ENCODE peak calls at places on chromosome 19, in five cellular contexts. L, C, E, A and K are unnamed samples.

GRCh38 chr19:23996549-23996948 is 81.9 kb downstream of the ZNF726 start:
- DNase-seq in L (no peak), C (no peak), E (no peak), A (no peak), K (no peak)

GRCh38 chr19:43447655-43448054 is 17.8 kb downstream of the LYPD3 start:
- DNase-seq in L (no peak), C (no peak), E (no peak), A (no peak), K (no peak)

GRCh38 chr19:13005861-13006370 is 10.6 kb downstream of the NFIX start:
- DNase-seq in L (no peak), C (no peak), E (no peak), A (no peak), K (no peak)

GRCh38 chr19:31261651-31262331 is 87.4 kb downstream of the TSHZ3 start:
- DNase-seq in L (no peak), C (peak), E (no peak), A (no peak), K (peak)

GRCh38 chr19:30064021-30064699 is 122.1 kb downstream of the URI1 start:
- DNase-seq in L (no peak), C (no peak), E (no peak), A (no peak), K (no peak)

GRCh38 chr19:51367565-51368365 is 1.0 kb downstream of the CLDND2 start:
- DNase-seq in L (peak), C (peak), E (peak), A (peak), K (peak)

GRCh38 chr19:4393947-4394590 is 6.3 kb downstream of the SH3GL1 start:
- DNase-seq in L (no peak), C (peak), E (no peak), A (peak), K (peak)

GRCh38 chr19:21848706-21849105 is 12.7 kb upstream of the ZNF43 start:
- DNase-seq in L (no peak), C (no peak), E (no peak), A (no peak), K (no peak)

GRCh38 chr19:44662686-44663085 is 8.6 kb upstream of the CEACAM19 start:
- DNase-seq in L (no peak), C (peak), E (no peak), A (peak), K (peak)

GRCh38 chr19:57648336-57649003 is 15.5 kb downstream of the ZNF211 start:
- DNase-seq in L (no peak), C (no peak), E (no peak), A (peak), K (no peak)

GRCh38 chr19:7612282-7613274 is 16.8 kb downstream of the XAB2 start:
- DNase-seq in L (no peak), C (no peak), E (no peak), A (no peak), K (no peak)

GRCh38 chr19:9498183-9498902 is at the start of gene ZNF560:
- DNase-seq in L (no peak), C (peak), E (no peak), A (no peak), K (peak)

GRCh38 chr19:33448159-33448516 is 73.5 kb downstream of the PEPD start:
- DNase-seq in L (no peak), C (no peak), E (no peak), A (no peak), K (no peak)

GRCh38 chr19:44212865-44213346 is 574 bp downstream of the ZNF227 start:
- DNase-seq in L (no peak), C (peak), E (no peak), A (peak), K (peak)

GRCh38 chr19:53994811-53995210 is 3.4 kb downstream of the CACNG6 start:
- DNase-seq in L (no peak), C (no peak), E (no peak), A (no peak), K (no peak)

GRCh38 chr19:44677019-44677809 is 5.9 kb downstream of the CEACAM19 start:
- DNase-seq in L (no peak), C (peak), E (no peak), A (no peak), K (peak)

GRCh38 chr19:7263066-7263465 is 31.1 kb downstream of the INSR start:
- DNase-seq in L (no peak), C (no peak), E (no peak), A (no peak), K (no peak)

GRCh38 chr19:18649371-18650047 is 12.7 kb downstream of the KLHL26 start:
- DNase-seq in L (no peak), C (peak), E (no peak), A (peak), K (peak)